ENCODE peak calls at places on chromosomes 5 and 9, in ten cellular contexts. K is HepG2, L is NCI-H1105, I is SW 1271, S is NCI-H774, Y is AG08396, B is choroid plexus epithelial cell, G is upper lobe of right lung, F is ELR, O is A172. U is an unnamed sample.
A peak's percentile ranks its signal among the peaks of the same experiment; 100 is the strongest.

GRCh38 chr5:108382784-108383358 is 973 bp upstream of the FBXL17 start:
- DNase-seq in Y (peak; percentile 6), F (peak; percentile 59), L (no peak), O (no peak), K (no peak), I (no peak), G (no peak), B (peak; percentile 53), S (no peak), U (peak; percentile 50)

GRCh38 chr5:95615164-95615467 is 4.8 kb upstream of the GPR150 start:
- DNase-seq in G (no peak), F (peak; percentile 15), B (no peak), L (no peak), S (no peak), Y (no peak), O (no peak), I (no peak), K (no peak), U (no peak)

GRCh38 chr9:14768561-14769234 is 46.2 kb upstream of the CER1 start:
- DNase-seq in I (no peak), G (no peak), O (peak; percentile 40), B (peak; percentile 77), Y (peak; percentile 47), L (peak; percentile 52), K (peak; percentile 34), S (peak; percentile 50), F (peak; percentile 65), U (peak; percentile 65)

GRCh38 chr9:34253460-34253837 is 74.6 kb downstream of the UBAP1 start:
- DNase-seq in S (no peak), K (no peak), F (peak; percentile 51), O (peak; percentile 46), L (no peak), G (no peak), B (peak; percentile 75), Y (peak; percentile 46), I (no peak), U (peak; percentile 46)

GRCh38 chr9:131310833-131311554 is 21.5 kb downstream of the PLPP7 start:
- DNase-seq in S (peak; percentile 25), I (no peak), L (no peak), B (no peak), Y (no peak), F (no peak), O (no peak), G (no peak), K (no peak), U (no peak)

GRCh38 chr9:21974542-21975409 is 19.4 kb downstream of the CDKN2A start:
- DNase-seq in B (peak; percentile 70), O (no peak), K (no peak), Y (peak; percentile 76), S (peak; percentile 94), G (no peak), I (no peak), F (peak; percentile 95), L (peak; percentile 90), U (peak; percentile 69)

GRCh38 chr5:82694886-82695285 is 382.3 kb downstream of the TMEM167A start:
- DNase-seq in K (no peak), S (no peak), O (no peak), G (no peak), L (no peak), F (no peak), B (no peak), Y (no peak), I (no peak), U (no peak)

GRCh38 chr5:68027519-68027918 is 188.0 kb upstream of the PIK3R1 start:
- DNase-seq in I (no peak), K (no peak), F (peak; percentile 34), Y (peak; percentile 64), O (peak; percentile 60), B (peak; percentile 81), L (no peak), G (no peak), S (no peak), U (no peak)

GRCh38 chr9:22483528-22484060 is 37.0 kb downstream of the DMRTA1 start:
- DNase-seq in I (no peak), K (no peak), B (no peak), L (no peak), Y (no peak), F (no peak), S (no peak), G (no peak), O (no peak), U (no peak)

GRCh38 chr9:132364068-132364467 is 9.3 kb upstream of the SETX start:
- DNase-seq in B (no peak), L (no peak), S (no peak), I (no peak), G (no peak), O (no peak), Y (no peak), K (no peak), F (no peak), U (no peak)

GRCh38 chr5:1437452-1437851 is 7.8 kb downstream of the SLC6A3 start:
- DNase-seq in L (no peak), F (peak; percentile 59), S (peak; percentile 27), G (no peak), O (peak; percentile 41), Y (peak; percentile 74), K (peak; percentile 41), B (peak; percentile 16), I (no peak), U (peak; percentile 27)

GRCh38 chr9:133490201-133490681 is 11.3 kb upstream of the SLC2A6 start:
- DNase-seq in G (peak; percentile 43), F (no peak), Y (no peak), K (no peak), I (no peak), S (no peak), B (no peak), O (no peak), L (no peak), U (no peak)

GRCh38 chr9:536597-537511 is 304.6 kb upstream of the DMRT1 start:
- DNase-seq in B (no peak), F (no peak), Y (no peak), S (no peak), G (no peak), I (no peak), O (no peak), K (no peak), L (peak; percentile 89), U (peak; percentile 42)

GRCh38 chr9:87667164-87667738 is 58.7 kb upstream of the CTSL start:
- DNase-seq in K (peak; percentile 50), G (no peak), B (no peak), I (no peak), O (peak; percentile 24), Y (no peak), S (no peak), L (no peak), F (peak; percentile 34), U (peak; percentile 4)

GRCh38 chr9:104879555-104880318 is 48.2 kb downstream of the ABCA1 start:
- DNase-seq in F (no peak), L (no peak), O (no peak), B (peak; percentile 67), G (no peak), Y (peak; percentile 39), S (no peak), I (no peak), K (no peak), U (no peak)

GRCh38 chr9:35864695-35865255 is 5.4 kb downstream of the OR13J1 start:
- DNase-seq in O (no peak), F (no peak), G (no peak), I (no peak), K (no peak), B (no peak), S (no peak), L (no peak), Y (peak; percentile 2), U (no peak)

GRCh38 chr5:133818031-133818431 is 150.4 kb downstream of the C5orf15 start:
- DNase-seq in Y (no peak), I (no peak), S (no peak), K (no peak), G (no peak), O (peak; percentile 66), F (peak; percentile 42), L (no peak), B (no peak), U (peak; percentile 66)

GRCh38 chr5:147487031-147487750 is 22.7 kb downstream of the DPYSL3 start:
- DNase-seq in S (peak; percentile 28), G (no peak), I (no peak), B (no peak), L (no peak), F (no peak), O (no peak), K (no peak), Y (no peak), U (no peak)

GRCh38 chr9:129726322-129727160 is 26.3 kb downstream of the PTGES start:
- DNase-seq in I (peak; percentile 19), O (peak; percentile 69), S (peak; percentile 66), K (peak; percentile 30), G (peak; percentile 77), L (peak; percentile 21), B (peak; percentile 81), F (peak; percentile 86), Y (peak; percentile 94), U (peak; percentile 63)

GRCh38 chr5:34583167-34583566 is 73.0 kb upstream of the RAI14 start:
- DNase-seq in O (no peak), B (no peak), F (no peak), S (no peak), K (no peak), L (no peak), Y (no peak), I (no peak), G (no peak), U (peak; percentile 21)

GRCh38 chr5:63959177-63959982 is 2.9 kb downstream of the HTR1A start:
- DNase-seq in Y (no peak), B (no peak), O (no peak), L (no peak), F (no peak), S (peak; percentile 47), G (peak; percentile 65), K (no peak), I (no peak), U (peak; percentile 75)

GRCh38 chr5:55101556-55102276 is 730 bp upstream of the GZMA start:
- DNase-seq in S (no peak), K (no peak), I (no peak), B (no peak), F (no peak), O (no peak), G (no peak), L (no peak), Y (no peak), U (no peak)

GRCh38 chr9:68507098-68507795 is 33.4 kb downstream of the TMEM252 start:
- DNase-seq in I (no peak), B (peak; percentile 72), F (peak; percentile 48), S (no peak), G (no peak), L (no peak), Y (peak; percentile 8), K (no peak), O (peak; percentile 9), U (peak; percentile 40)

GRCh38 chr5:77733130-77733529 is 43.0 kb downstream of the TBCA start:
- DNase-seq in O (no peak), F (no peak), Y (no peak), B (no peak), S (no peak), L (no peak), K (no peak), I (no peak), G (no peak), U (no peak)

GRCh38 chr5:88713818-88714217 is 169.2 kb downstream of the MEF2C start:
- DNase-seq in Y (no peak), F (no peak), B (no peak), G (no peak), S (no peak), I (no peak), L (no peak), O (no peak), K (no peak), U (no peak)

GRCh38 chr9:128771745-128772519 is at the start of gene ZER1:
- DNase-seq in Y (peak; percentile 99), S (peak; percentile 94), F (peak; percentile 92), O (peak; percentile 83), I (peak; percentile 75), G (peak; percentile 97), L (peak; percentile 75), K (peak; percentile 67), B (peak; percentile 90), U (peak; percentile 95)

GRCh38 chr9:69582018-69582417 is 90.2 kb downstream of the APBA1 start:
- DNase-seq in G (no peak), L (no peak), K (no peak), F (no peak), B (no peak), O (no peak), S (no peak), I (no peak), Y (no peak), U (peak; percentile 8)

GRCh38 chr5:75108931-75109596 is 56.7 kb upstream of the GCNT4 start:
- DNase-seq in O (no peak), I (no peak), Y (no peak), S (no peak), G (no peak), L (no peak), F (peak; percentile 12), B (no peak), K (no peak), U (peak; percentile 30)